ENCODE peak calls at places on chromosomes 3 and 15, in eight cellular contexts. P, T, B, O, V, X, N and R are unnamed samples.

GRCh38 chr3:160950542-160950941 is 154.6 kb downstream of the B3GALNT1 start:
- DNase-seq in P (no peak), T (peak), B (no peak), O (no peak), V (no peak), X (no peak), N (no peak), R (no peak)

GRCh38 chr3:102980379-102980726 is 545.5 kb downstream of the ZPLD1 start:
- DNase-seq in P (no peak), T (no peak), B (no peak), O (no peak), V (no peak), X (no peak), N (no peak), R (no peak)

GRCh38 chr15:48332642-48333034 is 1.4 kb downstream of the DUT start:
- DNase-seq in P (no peak), T (no peak), B (no peak), O (no peak), V (no peak), X (no peak), N (no peak), R (no peak)

GRCh38 chr3:104385421-104385820 is 981.3 kb upstream of the ALCAM start:
- DNase-seq in P (no peak), T (no peak), B (no peak), O (no peak), V (no peak), X (no peak), N (no peak), R (peak)

GRCh38 chr15:66952756-66953522 is 112.5 kb upstream of the SMAD3 start:
- DNase-seq in P (no peak), T (no peak), B (no peak), O (no peak), V (no peak), X (no peak), N (no peak), R (no peak)

GRCh38 chr15:38688761-38689160 is 124.1 kb upstream of the RASGRP1 start:
- DNase-seq in P (no peak), T (no peak), B (no peak), O (no peak), V (no peak), X (no peak), N (no peak), R (no peak)

GRCh38 chr3:189275852-189276251 is 104.1 kb downstream of the TPRG1 start:
- DNase-seq in P (no peak), T (no peak), B (no peak), O (no peak), V (no peak), X (no peak), N (no peak), R (no peak)

GRCh38 chr3:123700791-123701712 is 116.2 kb upstream of the HACD2 start:
- DNase-seq in P (no peak), T (no peak), B (no peak), O (no peak), V (no peak), X (no peak), N (no peak), R (no peak)

GRCh38 chr3:42547401-42547945 is 34.3 kb downstream of the SEC22C start:
- DNase-seq in P (peak), T (peak), B (peak), O (peak), V (peak), X (peak), N (no peak), R (no peak)

GRCh38 chr3:126053513-126053912 is 30.4 kb downstream of the SLC41A3 start:
- DNase-seq in P (no peak), T (peak), B (no peak), O (peak), V (no peak), X (no peak), N (no peak), R (no peak)

GRCh38 chr3:134477938-134478337 is 7.8 kb downstream of the ANAPC13 start:
- DNase-seq in P (no peak), T (peak), B (no peak), O (no peak), V (no peak), X (no peak), N (no peak), R (peak)

GRCh38 chr15:58839485-58839884 is 68.4 kb downstream of the MINDY2 start:
- DNase-seq in P (no peak), T (no peak), B (no peak), O (no peak), V (no peak), X (no peak), N (no peak), R (no peak)

GRCh38 chr3:160755776-160756304 is at the start of gene PPM1L:
- DNase-seq in P (peak), T (peak), B (peak), O (peak), V (no peak), X (peak), N (no peak), R (no peak)

GRCh38 chr3:190167936-190168680 is 47.4 kb upstream of the P3H2 start:
- DNase-seq in P (no peak), T (peak), B (no peak), O (no peak), V (no peak), X (no peak), N (no peak), R (no peak)

GRCh38 chr15:34691024-34691423 is 63.8 kb downstream of the GJD2 start:
- DNase-seq in P (no peak), T (no peak), B (no peak), O (no peak), V (no peak), X (no peak), N (no peak), R (no peak)

GRCh38 chr3:1664266-1664665 is 434.4 kb upstream of the CNTN4 start:
- DNase-seq in P (no peak), T (no peak), B (no peak), O (no peak), V (no peak), X (no peak), N (no peak), R (peak)

GRCh38 chr3:141076821-141077571 is 25.8 kb downstream of the SPSB4 start:
- DNase-seq in P (peak), T (peak), B (peak), O (no peak), V (no peak), X (peak), N (no peak), R (no peak)

GRCh38 chr3:99875573-99875924 is 57.9 kb downstream of the CMSS1 start:
- DNase-seq in P (no peak), T (no peak), B (no peak), O (no peak), V (no peak), X (no peak), N (no peak), R (no peak)

GRCh38 chr15:31098953-31099740 is 2.4 kb downstream of the TRPM1 start:
- DNase-seq in P (peak), T (no peak), B (no peak), O (no peak), V (no peak), X (no peak), N (no peak), R (no peak)

GRCh38 chr3:172143060-172143451 is 103.7 kb downstream of the FNDC3B start:
- DNase-seq in P (no peak), T (no peak), B (no peak), O (no peak), V (no peak), X (no peak), N (no peak), R (no peak)

GRCh38 chr3:149207475-149207874 is 14.2 kb downstream of the CP start:
- DNase-seq in P (no peak), T (peak), B (no peak), O (no peak), V (no peak), X (no peak), N (no peak), R (no peak)

GRCh38 chr15:26628071-26628470 is 144.8 kb downstream of the GABRB3 start:
- DNase-seq in P (no peak), T (no peak), B (no peak), O (peak), V (no peak), X (peak), N (no peak), R (no peak)

GRCh38 chr3:103319912-103320311 is 885.1 kb downstream of the ZPLD1 start:
- DNase-seq in P (no peak), T (no peak), B (no peak), O (no peak), V (no peak), X (no peak), N (no peak), R (peak)

GRCh38 chr3:123444744-123445143 is 4.1 kb downstream of the ADCY5 start:
- DNase-seq in P (no peak), T (no peak), B (no peak), O (no peak), V (no peak), X (no peak), N (no peak), R (no peak)

GRCh38 chr3:23991236-23992050 is 46.4 kb downstream of the NR1D2 start:
- DNase-seq in P (no peak), T (peak), B (no peak), O (no peak), V (no peak), X (no peak), N (no peak), R (peak)

GRCh38 chr15:62782100-62782791 is 260.3 kb upstream of the TPM1 start:
- DNase-seq in P (peak), T (peak), B (no peak), O (peak), V (no peak), X (peak), N (peak), R (peak)

GRCh38 chr3:127768346-127769008 is 53.8 kb downstream of the MGLL start:
- DNase-seq in P (no peak), T (peak), B (no peak), O (peak), V (no peak), X (no peak), N (peak), R (no peak)

GRCh38 chr3:13791501-13792490 is 88.1 kb downstream of the WNT7A start:
- DNase-seq in P (no peak), T (no peak), B (no peak), O (no peak), V (no peak), X (no peak), N (no peak), R (no peak)

GRCh38 chr3:69866988-69867720 is 127.9 kb downstream of the MITF start:
- DNase-seq in P (no peak), T (peak), B (no peak), O (no peak), V (no peak), X (no peak), N (no peak), R (peak)

GRCh38 chr3:128395500-128396125 is 71.1 kb downstream of the DNAJB8 start:
- DNase-seq in P (no peak), T (peak), B (no peak), O (no peak), V (no peak), X (no peak), N (no peak), R (no peak)

GRCh38 chr3:184168363-184169120 is 6.1 kb upstream of the AP2M1 start:
- DNase-seq in P (no peak), T (peak), B (no peak), O (no peak), V (no peak), X (peak), N (no peak), R (no peak)

GRCh38 chr15:99384992-99385669 is 133.8 kb downstream of the LRRC28 start:
- DNase-seq in P (no peak), T (no peak), B (no peak), O (peak), V (no peak), X (no peak), N (no peak), R (no peak)

GRCh38 chr3:63405882-63406281 is 127.8 kb downstream of the SYNPR start:
- DNase-seq in P (no peak), T (no peak), B (no peak), O (no peak), V (no peak), X (no peak), N (no peak), R (no peak)

GRCh38 chr3:16992198-16992597 is 107.4 kb downstream of the PLCL2 start:
- DNase-seq in P (no peak), T (no peak), B (no peak), O (no peak), V (no peak), X (no peak), N (no peak), R (no peak)

GRCh38 chr15:85795320-85795668 is 569 bp upstream of the KLHL25 start:
- DNase-seq in P (no peak), T (no peak), B (no peak), O (no peak), V (no peak), X (no peak), N (no peak), R (no peak)

GRCh38 chr3:25047058-25047457 is 381.0 kb upstream of the RARB start:
- DNase-seq in P (no peak), T (no peak), B (no peak), O (no peak), V (no peak), X (no peak), N (no peak), R (peak)

GRCh38 chr3:64179249-64179648 is 46.0 kb downstream of the PRICKLE2 start:
- DNase-seq in P (no peak), T (no peak), B (no peak), O (no peak), V (no peak), X (no peak), N (no peak), R (no peak)

GRCh38 chr3:107392549-107393165 is 15.4 kb downstream of the CCDC54 start:
- DNase-seq in P (no peak), T (peak), B (no peak), O (peak), V (no peak), X (no peak), N (no peak), R (peak)

GRCh38 chr3:46717447-46718231 is at the start of gene PRSS50:
- DNase-seq in P (no peak), T (no peak), B (peak), O (no peak), V (no peak), X (peak), N (no peak), R (no peak)

GRCh38 chr15:58467722-58468436 is 36.1 kb downstream of the LIPC start:
- DNase-seq in P (no peak), T (peak), B (no peak), O (no peak), V (no peak), X (no peak), N (no peak), R (peak)

DNA sequence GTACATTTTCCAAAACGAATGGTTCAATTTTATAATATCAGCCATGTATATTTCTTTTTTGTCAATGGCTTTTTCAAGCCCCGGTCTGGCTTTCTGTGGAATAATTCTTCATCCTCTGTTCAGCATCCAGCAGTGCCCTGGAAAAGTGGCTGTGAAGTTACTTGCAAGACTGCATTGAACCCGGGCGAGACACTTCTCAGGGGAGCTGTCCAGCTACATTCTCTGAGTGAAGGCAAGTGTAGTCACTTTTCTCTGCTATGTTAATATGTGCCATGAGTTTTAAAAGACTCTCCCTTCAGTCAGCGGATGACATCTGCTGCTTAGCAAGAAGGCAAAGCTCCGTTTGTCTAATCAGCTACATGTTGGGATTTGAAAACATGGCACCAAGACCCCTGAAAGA is 81.3 kb upstream of the RGMA start:
- DNase-seq in P (no peak), T (no peak), B (no peak), O (no peak), V (no peak), X (no peak), N (no peak), R (no peak)
- H3K4me3 ChIP-seq in P (no peak), T (no peak), B (no peak), O (no peak), V (no peak), X (no peak), N (no peak), R (no peak)

GRCh38 chr3:30135190-30135589 is 471.2 kb upstream of the TGFBR2 start:
- DNase-seq in P (no peak), T (no peak), B (no peak), O (no peak), V (no peak), X (no peak), N (no peak), R (no peak)
- TF ChIP-seq CTCF in P (no peak), T (no peak), B (no peak), O (no peak), V (no peak), X (peak), N (peak), R (no peak)

GRCh38 chr3:154241496-154241895 is 82.8 kb downstream of the DHX36 start:
- DNase-seq in P (no peak), T (no peak), B (no peak), O (no peak), V (no peak), X (no peak), N (no peak), R (no peak)

GRCh38 chr3:154242766-154243165 is 81.5 kb downstream of the DHX36 start:
- DNase-seq in P (no peak), T (no peak), B (no peak), O (no peak), V (no peak), X (peak), N (no peak), R (no peak)

GRCh38 chr3:154244644-154245043 is 79.6 kb downstream of the DHX36 start:
- DNase-seq in P (no peak), T (peak), B (no peak), O (no peak), V (no peak), X (no peak), N (no peak), R (no peak)

GRCh38 chr3:154240235-154240634 is 84.1 kb downstream of the DHX36 start:
- DNase-seq in P (no peak), T (no peak), B (no peak), O (no peak), V (no peak), X (no peak), N (no peak), R (no peak)

GRCh38 chr3:154243353-154243752 is 80.9 kb downstream of the DHX36 start:
- DNase-seq in P (no peak), T (peak), B (no peak), O (no peak), V (no peak), X (no peak), N (no peak), R (peak)
- H3K4me3 ChIP-seq in P (no peak), T (no peak), B (no peak), O (no peak), V (no peak), X (no peak), N (no peak), R (no peak)

DNA sequence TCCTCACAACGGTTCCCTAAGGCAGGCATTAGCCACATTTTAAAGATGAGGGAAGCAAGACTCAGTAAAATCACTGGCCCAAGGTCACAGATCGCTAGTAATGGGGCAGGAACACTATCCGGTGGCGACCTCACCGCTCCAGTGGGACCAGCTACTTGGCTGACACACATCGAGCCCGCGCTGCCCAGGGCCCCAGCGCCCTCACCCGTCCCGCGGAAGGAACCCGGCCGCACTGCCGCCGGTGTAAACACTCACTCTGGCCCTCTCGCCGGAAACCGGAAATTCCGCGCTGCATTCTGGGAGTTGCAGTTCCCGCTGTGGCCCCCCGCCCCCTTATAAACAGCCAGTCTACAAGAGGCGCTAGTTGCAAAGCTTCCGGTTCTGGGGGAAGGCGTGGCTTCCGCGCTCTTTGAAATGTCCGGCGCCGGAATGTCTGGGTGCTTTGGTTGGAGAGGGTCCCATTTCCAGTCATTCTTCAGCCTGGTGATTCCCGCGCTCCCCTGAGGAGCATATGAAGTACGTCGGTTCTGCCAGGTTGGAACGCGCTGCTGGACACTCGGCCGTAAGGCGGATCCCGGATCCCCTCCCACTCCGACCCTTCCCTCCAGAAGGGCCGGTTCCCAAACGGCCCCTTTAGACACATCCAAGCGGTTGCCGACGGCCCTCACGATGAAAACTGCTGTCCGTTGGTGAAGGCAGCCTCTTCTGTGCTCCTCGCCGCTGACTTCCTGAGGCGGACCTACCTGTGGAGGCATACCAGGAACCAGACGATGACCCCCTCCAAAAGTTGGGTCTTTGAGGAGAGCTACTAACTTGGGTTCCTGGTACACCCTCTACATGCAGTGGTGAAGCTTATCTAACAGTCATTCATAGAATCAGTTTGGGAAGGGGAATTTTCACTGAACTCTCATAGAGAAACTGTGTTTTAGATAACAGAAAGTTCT is at the start of gene UBL7:
- DNase-seq in P (peak), T (peak), B (peak), O (peak), V (peak), X (peak), N (peak), R (peak)
- TF ChIP-seq CTCF in P (peak), T (no peak), B (no peak), O (no peak), V (peak), X (peak), N (no peak), R (peak)

GRCh38 chr15:65184944-65185717 is at the start of gene CLPX:
- DNase-seq in P (peak), T (peak), B (peak), O (peak), V (peak), X (peak), N (peak), R (peak)

GRCh38 chr15:65183847-65184159 is 1.3 kb downstream of the CLPX start:
- DNase-seq in P (no peak), T (no peak), B (no peak), O (no peak), V (no peak), X (no peak), N (no peak), R (no peak)

GRCh38 chr15:65184305-65184943 is 718 bp downstream of the CLPX start:
- DNase-seq in P (peak), T (peak), B (no peak), O (peak), V (peak), X (peak), N (no peak), R (peak)

GRCh38 chr15:65180167-65180566 is 5.0 kb downstream of the CLPX start:
- DNase-seq in P (no peak), T (no peak), B (no peak), O (no peak), V (no peak), X (no peak), N (no peak), R (no peak)

GRCh38 chr15:65182538-65182937 is 2.6 kb downstream of the CLPX start:
- DNase-seq in P (no peak), T (no peak), B (no peak), O (no peak), V (peak), X (no peak), N (no peak), R (no peak)
- H3K4me3 ChIP-seq in P (no peak), T (no peak), B (peak), O (no peak), V (peak), X (peak), N (peak), R (no peak)